ENCODE peak calls at places on chromosomes 11 and 22, in four cellular contexts. M, T, X and E are unnamed samples.

GRCh38 chr11:69344570-69345145 is 50.7 kb downstream of the MYEOV start:
- DNase-seq in M (no peak), T (no peak), X (no peak), E (no peak)

GRCh38 chr11:47083913-47084312 is 92.8 kb downstream of the ARFGAP2 start:
- DNase-seq in M (peak; percentile 81), T (no peak), X (peak; percentile 48), E (no peak)

GRCh38 chr11:116958246-116958645 is 120.8 kb upstream of the APOA1 start:
- DNase-seq in M (no peak), T (no peak), X (no peak), E (no peak)

GRCh38 chr11:14417186-14417585 is 58.2 kb upstream of the RRAS2 start:
- DNase-seq in M (peak; percentile 56), T (no peak), X (no peak), E (no peak)

GRCh38 chr11:69178819-69179482 is 23.2 kb downstream of the SMIM38 start:
- DNase-seq in M (no peak), T (no peak), X (no peak), E (no peak)

GRCh38 chr11:36104660-36104992 is 160.8 kb downstream of the LDLRAD3 start:
- DNase-seq in M (no peak), T (no peak), X (no peak), E (no peak)

GRCh38 chr22:43820671-43821305 is 8.7 kb upstream of the EFCAB6 start:
- DNase-seq in M (no peak), T (no peak), X (no peak), E (no peak)

GRCh38 chr22:36659762-36660509 is 43.6 kb downstream of the CACNG2 start:
- DNase-seq in M (peak; percentile 87), T (peak; percentile 85), X (peak; percentile 68), E (peak; percentile 76)

GRCh38 chr11:66076561-66076960 is 6.5 kb downstream of the PACS1 start:
- DNase-seq in M (no peak), T (no peak), X (no peak), E (no peak)

GRCh38 chr11:125903753-125904659 is at the start of gene DDX25:
- DNase-seq in M (no peak), T (no peak), X (no peak), E (no peak)

GRCh38 chr11:57100638-57101312 is 81.0 kb upstream of the LRRC55 start:
- DNase-seq in M (no peak), T (no peak), X (no peak), E (no peak)

GRCh38 chr11:70606248-70606950 is 208.1 kb downstream of the CTTN start:
- DNase-seq in M (no peak), T (no peak), X (no peak), E (no peak)

GRCh38 chr11:84089072-84090057 is 803.2 kb upstream of the CCDC90B start:
- DNase-seq in M (no peak), T (no peak), X (no peak), E (peak; percentile 37)

GRCh38 chr11:103944251-103944944 is 92.0 kb upstream of the DDI1 start:
- DNase-seq in M (no peak), T (no peak), X (no peak), E (no peak)

GRCh38 chr11:6570691-6571427 is 32.6 kb downstream of the RRP8 start:
- DNase-seq in M (no peak), T (no peak), X (no peak), E (no peak)
- H3K4me3 ChIP-seq in M (no peak overlapping the region), T (peak overlapping the region; percentile 39), X (no peak overlapping the region), E (no peak overlapping the region)

GRCh38 chr11:85310479-85310878 is 316.7 kb downstream of the DLG2 start:
- DNase-seq in M (no peak), T (no peak), X (no peak), E (no peak)
- H3K4me3 ChIP-seq in M (no peak overlapping the region), T (no peak overlapping the region), X (no peak overlapping the region), E (no peak overlapping the region)

GRCh38 chr11:64206457-64207246 is at the start of gene FERMT3:
- DNase-seq in M (no peak), T (no peak), X (no peak), E (no peak)

GRCh38 chr11:64209563-64209843 is 3.0 kb downstream of the FERMT3 start:
- DNase-seq in M (no peak), T (no peak), X (no peak), E (no peak)

GRCh38 chr11:64208796-64209562 is 2.5 kb downstream of the FERMT3 start:
- DNase-seq in M (no peak), T (no peak), X (no peak), E (no peak)

GRCh38 chr11:64208086-64208795 is 1.7 kb downstream of the FERMT3 start:
- DNase-seq in M (no peak), T (no peak), X (no peak), E (no peak)

GRCh38 chr11:64207247-64208085 is 945 bp downstream of the FERMT3 start:
- DNase-seq in M (peak; percentile 82), T (no peak), X (peak; percentile 31), E (peak; percentile 94)
- H3K4me3 ChIP-seq in M (no peak overlapping the region), T (peak overlapping the region; percentile 68), X (no peak overlapping the region), E (peak overlapping the region; percentile 33)

DNA sequence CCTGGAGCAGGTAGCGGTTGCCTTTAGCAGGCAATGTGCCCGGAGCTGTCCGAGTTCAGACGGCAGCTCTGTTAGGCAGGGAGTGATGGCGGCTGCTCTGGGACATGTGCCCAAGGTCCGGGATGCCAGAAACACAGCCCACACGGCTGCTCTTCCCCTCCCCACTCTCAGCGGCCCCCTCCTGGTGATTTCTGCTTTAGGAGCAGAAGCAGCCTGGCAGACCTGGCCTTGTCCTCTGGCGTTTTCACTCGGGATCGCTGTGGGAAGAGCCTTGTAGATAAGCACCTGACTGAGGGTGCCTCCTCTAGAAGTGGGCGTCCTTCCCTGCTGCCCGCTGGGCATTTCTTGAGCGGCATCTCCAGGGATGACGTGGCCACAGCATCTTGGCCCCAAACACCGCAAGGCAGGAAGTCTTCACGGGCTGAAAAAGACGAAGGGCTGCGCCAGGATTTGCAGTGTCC is 392.2 kb downstream of the TBC1D22A start:
- DNase-seq in M (peak; percentile 65), T (no peak), X (peak; percentile 9), E (no peak)
- H3K4me3 ChIP-seq in M (peak overlapping the region; percentile 29), T (peak overlapping the region; percentile 72), X (no peak overlapping the region), E (no peak overlapping the region)

DNA sequence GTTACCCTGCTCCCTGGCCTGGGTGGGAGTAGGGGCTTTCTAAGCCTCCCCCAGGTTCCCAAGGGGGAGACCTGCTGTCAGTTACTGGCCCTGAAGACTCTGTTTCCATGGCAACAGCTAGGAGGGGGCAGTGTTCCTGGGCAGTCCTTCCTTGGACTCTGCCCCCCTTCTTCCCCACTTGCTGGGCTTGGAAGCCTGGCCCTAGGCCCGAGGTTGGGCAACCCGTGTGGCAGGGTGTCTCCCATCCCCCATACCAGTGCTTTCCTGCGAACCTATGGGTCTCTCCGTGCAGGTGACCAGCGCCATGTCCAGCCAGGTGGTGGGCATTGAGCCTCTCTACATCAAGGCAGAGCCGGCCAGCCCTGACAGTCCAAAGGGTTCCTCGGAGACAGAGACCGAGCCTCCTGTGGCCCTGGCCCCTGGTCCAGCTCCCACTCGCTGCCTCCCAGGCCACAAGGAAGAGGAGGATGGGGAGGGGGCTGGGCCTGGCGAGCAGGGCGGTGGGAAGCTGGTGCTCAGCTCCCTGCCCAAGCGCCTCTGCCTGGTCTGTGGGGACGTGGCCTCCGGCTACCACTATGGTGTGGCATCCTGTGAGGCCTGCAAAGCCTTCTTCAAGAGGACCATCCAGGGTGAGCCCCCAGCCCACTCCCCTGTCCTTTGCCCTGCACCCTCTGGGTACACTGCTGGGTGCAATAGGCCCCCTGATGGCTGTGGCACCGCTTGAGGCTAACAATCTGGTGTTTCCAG is 1.7 kb downstream of the ESRRA start:
- DNase-seq in M (no peak), T (no peak), X (no peak), E (no peak)
- H3K4me3 ChIP-seq in M (peak overlapping the region; percentile 68), T (peak overlapping the region; percentile 92), X (peak overlapping the region; percentile 72), E (peak overlapping the region; percentile 66)

GRCh38 chr11:13277719-13278619 is at the start of gene BMAL1:
- DNase-seq in M (no peak), T (no peak), X (no peak), E (no peak)
- H3K4me3 ChIP-seq in M (peak within 1 kb of the TSS; percentile 86), T (peak within 1 kb of the TSS; percentile 98), X (peak within 1 kb of the TSS; percentile 94), E (peak within 1 kb of the TSS; percentile 63)

DNA sequence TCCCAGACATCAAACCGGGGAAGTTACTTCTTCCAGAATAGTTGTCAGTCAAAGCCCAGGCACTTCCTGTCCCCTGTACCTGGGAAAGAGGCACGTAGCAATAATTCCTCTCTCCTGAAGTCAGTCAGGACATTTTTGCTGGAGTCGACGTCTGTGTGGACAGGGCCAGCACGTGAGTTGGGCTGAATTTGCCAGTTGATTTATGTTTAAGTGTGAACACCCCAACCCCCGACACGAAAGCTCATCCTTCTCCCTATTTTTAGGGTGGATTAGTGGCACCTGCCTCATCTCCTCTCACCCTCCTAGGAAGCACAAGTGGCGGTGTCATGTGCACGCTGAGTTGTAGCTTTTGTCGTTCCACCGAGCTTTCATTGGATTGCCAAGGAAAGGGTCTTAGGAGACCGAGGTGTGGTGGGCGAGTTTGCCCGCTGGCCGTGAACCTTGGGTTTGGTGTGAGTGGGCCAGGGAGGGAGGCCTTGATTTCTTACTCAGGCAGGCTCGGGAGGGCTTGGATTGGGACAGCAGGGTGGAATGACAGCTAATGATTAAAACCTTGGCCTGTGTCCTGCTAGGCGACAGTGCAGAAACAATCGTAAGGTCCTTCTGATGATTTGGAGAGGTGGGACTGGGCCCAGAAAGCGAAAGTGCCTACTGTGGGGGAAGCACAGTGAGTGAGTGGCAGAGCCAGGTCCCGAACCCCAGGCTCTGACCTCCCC is 87.0 kb upstream of the CRYBB3 start:
- DNase-seq in M (no peak), T (no peak), X (no peak), E (peak; percentile 62)
- H3K4me3 ChIP-seq in M (no peak overlapping the region), T (peak overlapping the region; percentile 78), X (no peak overlapping the region), E (peak overlapping the region; percentile 74)

GRCh38 chr11:86806903-86807302 is 6.6 kb downstream of the PRSS23 start:
- DNase-seq in M (no peak), T (no peak), X (no peak), E (no peak)
- H3K4me3 ChIP-seq in M (no peak overlapping the region), T (no peak overlapping the region), X (no peak overlapping the region), E (no peak overlapping the region)

GRCh38 chr11:128412847-128413791 is 174.2 kb downstream of the ETS1 start:
- DNase-seq in M (no peak), T (no peak), X (no peak), E (no peak)
- H3K4me3 ChIP-seq in M (no peak overlapping the region), T (no peak overlapping the region), X (no peak overlapping the region), E (no peak overlapping the region)

DNA sequence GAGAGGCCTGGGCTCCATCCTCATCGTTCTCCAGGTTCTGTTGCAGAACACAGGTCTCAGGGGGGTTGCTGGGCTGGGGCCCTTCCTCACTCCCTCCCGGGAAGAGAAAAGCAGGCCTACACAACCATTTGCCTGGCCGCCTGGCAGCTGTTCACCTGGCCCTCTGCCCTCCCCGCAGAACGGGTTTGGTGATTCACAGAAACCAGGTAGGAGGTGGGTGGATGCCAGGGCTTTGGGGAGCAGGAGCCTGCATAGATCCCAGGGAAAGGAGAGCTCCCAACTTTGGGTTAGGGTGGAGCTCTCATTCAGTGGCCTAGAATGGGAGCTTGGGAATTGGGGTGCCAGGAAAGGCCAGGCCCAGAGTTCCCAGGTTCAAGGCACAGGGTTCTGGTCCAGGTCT is 995 bp downstream of the TMEM134 start:
- DNase-seq in M (no peak), T (no peak), X (no peak), E (no peak)
- H3K4me3 ChIP-seq in M (peak overlapping the region; percentile 64), T (peak overlapping the region; percentile 93), X (peak overlapping the region; percentile 81), E (peak overlapping the region; percentile 90)